ENCODE peak calls at places on chromosomes 7 and 10, in nine cellular contexts. P, H, I, W, V, L, F, S and C are unnamed samples.

GRCh38 chr7:116726713-116727431 is 54.9 kb downstream of the MET start:
- DNase-seq in P (no peak), H (no peak), I (no peak), W (no peak), V (no peak), L (no peak), F (no peak), S (no peak), C (no peak)

GRCh38 chr10:89535185-89536012 is at the start of gene SLC16A12:
- DNase-seq in P (no peak), H (peak), I (no peak), W (no peak), V (peak), L (peak), F (no peak), S (no peak), C (no peak)

GRCh38 chr10:27746364-27747095 is 911 bp upstream of the MKX start:
- DNase-seq in P (peak), H (no peak), I (no peak), W (no peak), V (peak), L (no peak), F (no peak), S (no peak), C (no peak)

GRCh38 chr10:111944331-111944730 is 239.2 kb downstream of the GPAM start:
- DNase-seq in P (no peak), H (no peak), I (no peak), W (no peak), V (peak), L (no peak), F (no peak), S (no peak), C (no peak)

GRCh38 chr10:51759896-51760534 is 60.6 kb upstream of the CSTF2T start:
- DNase-seq in P (no peak), H (no peak), I (no peak), W (no peak), V (no peak), L (no peak), F (no peak), S (no peak), C (no peak)

GRCh38 chr10:60139798-60140566 is 233.6 kb upstream of the CCDC6 start:
- DNase-seq in P (peak), H (no peak), I (peak), W (no peak), V (peak), L (no peak), F (no peak), S (no peak), C (no peak)

GRCh38 chr10:122637371-122637770 is 62.3 kb downstream of the C10orf120 start:
- DNase-seq in P (no peak), H (peak), I (no peak), W (no peak), V (no peak), L (no peak), F (peak), S (no peak), C (no peak)

GRCh38 chr10:15258255-15258654 is 89.8 kb upstream of the NMT2 start:
- DNase-seq in P (no peak), H (no peak), I (no peak), W (no peak), V (no peak), L (no peak), F (no peak), S (no peak), C (no peak)

GRCh38 chr7:157736341-157736740 is 399.5 kb downstream of the DNAJB6 start:
- DNase-seq in P (no peak), H (no peak), I (no peak), W (no peak), V (no peak), L (no peak), F (no peak), S (no peak), C (no peak)

GRCh38 chr7:128406986-128407589 is 2.7 kb downstream of the IMPDH1 start:
- DNase-seq in P (no peak), H (no peak), I (no peak), W (no peak), V (no peak), L (no peak), F (no peak), S (no peak), C (no peak)

GRCh38 chr7:74575083-74575803 is 82.3 kb upstream of the GTF2I start:
- DNase-seq in P (peak), H (no peak), I (peak), W (no peak), V (no peak), L (no peak), F (no peak), S (no peak), C (no peak)

GRCh38 chr10:46543379-46544014 is 13.0 kb downstream of the GPRIN2 start:
- DNase-seq in P (no peak), H (no peak), I (no peak), W (no peak), V (peak), L (peak), F (no peak), S (no peak), C (peak)

GRCh38 chr7:2403718-2404648 is 572 bp downstream of the CHST12 start:
- DNase-seq in P (no peak), H (peak), I (peak), W (peak), V (peak), L (peak), F (no peak), S (peak), C (no peak)
- TF ChIP-seq CTCF in P (no peak), H (peak), I (no peak), W (no peak), V (peak), L (no peak), F (peak), S (no peak), C (no peak)

DNA sequence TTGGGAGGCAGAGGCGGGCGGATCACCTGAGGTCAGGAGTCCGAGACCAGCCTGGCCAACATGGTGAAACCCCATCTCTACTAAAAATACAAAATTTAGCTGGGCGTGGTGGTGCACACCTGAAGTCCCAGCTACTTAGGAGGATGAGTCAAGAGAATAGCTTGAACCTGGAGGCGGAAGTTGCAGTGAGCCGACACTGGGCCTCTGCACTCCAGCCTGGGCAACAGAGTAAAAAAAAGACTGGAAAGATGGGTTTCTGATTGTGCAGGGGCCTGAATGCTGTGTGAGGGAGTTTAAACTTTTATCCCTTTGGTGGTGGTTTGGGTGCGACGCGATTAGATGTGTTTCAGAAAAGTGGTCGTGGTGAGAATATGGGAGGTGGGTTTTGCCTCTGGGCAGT is 1.8 kb downstream of the CHST12 start:
- DNase-seq in P (no peak), H (no peak), I (no peak), W (no peak), V (no peak), L (no peak), F (no peak), S (no peak), C (no peak)
- H3K27ac ChIP-seq in P (no peak), H (no peak), I (no peak), W (peak), V (no peak), L (no peak), F (no peak), S (no peak), C (peak)

GRCh38 chr10:97451605-97452004 is 5.6 kb downstream of the ZDHHC16 start:
- DNase-seq in P (no peak), H (no peak), I (no peak), W (no peak), V (no peak), L (no peak), F (no peak), S (no peak), C (no peak)
- H3K4me3 ChIP-seq in P (no peak), H (no peak), I (no peak), W (no peak), V (no peak), L (no peak), F (no peak), S (no peak), C (no peak)

GRCh38 chr7:66413379-66414114 is 208.4 kb downstream of the TPST1 start:
- DNase-seq in P (peak), H (peak), I (peak), W (peak), V (peak), L (peak), F (peak), S (peak), C (peak)
- TF ChIP-seq CTCF in P (peak), H (peak), I (peak), W (peak), V (peak), L (peak), F (peak), S (peak), C (peak)

GRCh38 chr7:26704036-26704435 is 160.4 kb downstream of the SKAP2 start:
- DNase-seq in P (no peak), H (no peak), I (no peak), W (no peak), V (no peak), L (no peak), F (no peak), S (no peak), C (no peak)
- H3K27ac ChIP-seq in P (no peak), H (no peak), I (no peak), W (no peak), V (no peak), L (no peak), F (no peak), S (no peak), C (no peak)

GRCh38 chr10:99426689-99427088 is 3.7 kb downstream of the GOT1 start:
- DNase-seq in P (no peak), H (no peak), I (no peak), W (no peak), V (no peak), L (no peak), F (no peak), S (no peak), C (no peak)
- H3K4me3 ChIP-seq in P (no peak), H (no peak), I (no peak), W (no peak), V (no peak), L (no peak), F (no peak), S (no peak), C (no peak)

DNA sequence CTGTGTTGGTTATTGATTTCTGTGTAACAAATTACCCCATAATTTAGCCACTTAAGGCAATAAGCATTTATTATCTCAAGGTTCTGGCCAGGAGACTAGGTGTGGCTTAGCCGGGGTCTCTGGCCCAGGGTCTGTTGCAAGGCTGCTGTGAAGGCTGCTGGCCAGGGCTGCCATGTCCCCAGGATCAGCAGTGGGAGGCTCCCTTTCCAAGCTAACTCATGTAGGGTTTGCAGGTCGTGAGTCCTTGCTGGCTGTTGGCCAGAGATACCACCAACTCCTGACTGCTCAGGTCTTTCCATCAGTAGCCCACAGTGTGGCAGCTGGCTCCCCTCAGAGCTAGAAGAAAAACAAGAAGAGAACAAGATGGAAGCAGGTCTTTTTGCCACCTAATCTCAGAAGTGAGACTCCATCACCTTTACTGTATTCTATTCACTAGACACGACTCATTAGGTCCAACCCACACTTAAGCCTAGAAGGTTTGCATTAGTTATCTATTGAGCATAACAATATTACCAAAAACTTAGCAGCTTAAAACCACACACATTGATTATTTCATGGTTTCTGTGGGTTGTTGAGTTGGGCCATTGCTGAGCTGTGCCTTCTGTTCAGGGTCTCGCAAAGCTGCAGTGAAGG is 185.6 kb downstream of the PFKFB3 start:
- DNase-seq in P (no peak), H (no peak), I (no peak), W (no peak), V (no peak), L (no peak), F (no peak), S (no peak), C (no peak)
- TF ChIP-seq CTCF in P (no peak), H (no peak), I (no peak), W (no peak), V (no peak), L (no peak), F (no peak), S (no peak), C (no peak)

DNA sequence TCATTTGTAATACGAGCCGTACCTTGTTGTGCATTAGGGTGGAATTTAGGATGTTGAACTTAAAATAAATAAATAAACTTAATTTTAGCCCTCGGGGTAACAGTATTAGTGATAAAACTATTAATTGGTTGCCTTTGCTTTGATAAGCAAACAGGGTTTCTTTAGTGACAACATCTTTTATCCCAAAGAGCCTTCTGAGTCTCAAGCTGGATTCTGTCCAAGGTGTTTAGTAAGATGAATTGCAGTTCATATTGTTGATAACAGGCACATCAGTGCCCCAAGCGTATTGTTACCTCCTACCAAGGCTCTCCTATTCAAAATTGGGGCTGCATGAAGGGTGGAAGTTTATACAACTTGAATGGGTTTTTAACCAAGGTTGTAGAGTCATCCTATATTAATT is 144.4 kb upstream of the CELF2 start:
- DNase-seq in P (no peak), H (no peak), I (no peak), W (no peak), V (no peak), L (no peak), F (no peak), S (no peak), C (no peak)
- H3K27ac ChIP-seq in P (no peak), H (peak), I (no peak), W (no peak), V (no peak), L (no peak), F (no peak), S (peak), C (no peak)

GRCh38 chr7:16345979-16346958 is 75.1 kb downstream of the CRPPA start:
- DNase-seq in P (peak), H (no peak), I (peak), W (no peak), V (no peak), L (no peak), F (no peak), S (no peak), C (no peak)
- H3K4me3 ChIP-seq in P (no peak), H (no peak), I (no peak), W (no peak), V (no peak), L (no peak), F (no peak), S (no peak), C (no peak)

GRCh38 chr10:64091889-64092288 is 570.7 kb downstream of the REEP3 start:
- DNase-seq in P (peak), H (no peak), I (peak), W (no peak), V (peak), L (no peak), F (no peak), S (no peak), C (peak)
- TF ChIP-seq CTCF in P (no peak), H (peak), I (peak), W (no peak), V (peak), L (no peak), F (peak), S (peak), C (peak)